ENCODE peak calls at places on chromosomes 11 and 22, in eight cellular contexts. H, G, J, S, L, V, R and C are unnamed samples.
A peak's percentile ranks its signal among the peaks of the same experiment; 100 is the strongest.

GRCh38 chr11:123392813-123393212 is 37.3 kb upstream of the GRAMD1B start:
- DNase-seq in L (no peak), S (no peak), R (no peak), G (no peak), H (no peak), V (no peak), J (no peak), C (no peak)

GRCh38 chr22:32444068-32444467 is 20.2 kb downstream of the BPIFC start:
- DNase-seq in V (no peak), H (no peak), J (no peak), R (peak; percentile 34), G (peak; percentile 5), L (no peak), S (peak; percentile 10), C (peak; percentile 45)

GRCh38 chr11:114412946-114413345 is 12.5 kb downstream of the RBM7 start:
- DNase-seq in H (no peak), R (no peak), V (no peak), S (no peak), L (no peak), J (no peak), G (no peak), C (no peak)

GRCh38 chr11:120818097-120818496 is 205.8 kb upstream of the TBCEL start:
- DNase-seq in H (no peak), R (no peak), S (no peak), G (no peak), J (no peak), V (no peak), L (no peak), C (no peak)

GRCh38 chr11:46254135-46254491 is 23.3 kb upstream of the CREB3L1 start:
- DNase-seq in J (no peak), G (no peak), H (no peak), S (no peak), V (no peak), L (no peak), R (peak; percentile 63), C (no peak)

GRCh38 chr11:2663915-2664314 is 35.9 kb downstream of the KCNQ1OT1 start:
- DNase-seq in R (no peak), H (no peak), V (no peak), G (no peak), L (no peak), S (no peak), J (no peak), C (no peak)

GRCh38 chr11:110747531-110747930 is 35.3 kb upstream of the ARHGAP20 start:
- DNase-seq in R (no peak), G (no peak), H (peak; percentile 15), L (no peak), S (no peak), V (no peak), J (no peak), C (no peak)

GRCh38 chr11:11332141-11332710 is 20.8 kb downstream of the CSNK2A3 start:
- DNase-seq in V (no peak), G (no peak), S (no peak), R (no peak), J (no peak), H (no peak), L (no peak), C (no peak)

GRCh38 chr22:19110064-19110458 is 12.2 kb downstream of the DGCR2 start:
- DNase-seq in H (no peak), V (no peak), R (no peak), G (no peak), S (no peak), L (no peak), J (no peak), C (peak; percentile 53)

GRCh38 chr22:29218758-29219408 is 13.2 kb downstream of the EMID1 start:
- DNase-seq in L (peak; percentile 77), S (no peak), J (no peak), V (no peak), R (no peak), G (no peak), H (no peak), C (no peak)

GRCh38 chr22:22848364-22848866 is 39.2 kb upstream of the IGLL5 start:
- DNase-seq in H (peak; percentile 54), G (peak; percentile 52), L (peak; percentile 92), S (peak; percentile 70), J (peak; percentile 66), R (peak; percentile 87), V (peak; percentile 31), C (peak; percentile 81)

GRCh38 chr11:107819361-107820014 is 39.1 kb downstream of the SLC35F2 start:
- DNase-seq in J (no peak), R (no peak), H (no peak), L (no peak), S (peak; percentile 44), G (no peak), V (peak; percentile 46), C (no peak)

GRCh38 chr22:23207786-23208325 is 27.5 kb downstream of the BCR start:
- DNase-seq in R (no peak), S (no peak), V (no peak), H (no peak), J (no peak), L (no peak), G (no peak), C (no peak)

GRCh38 chr11:109320595-109320994 is 101.4 kb upstream of the C11orf87 start:
- DNase-seq in J (no peak), L (no peak), S (peak; percentile 41), R (peak; percentile 9), V (peak; percentile 34), G (no peak), H (peak; percentile 18), C (no peak)

GRCh38 chr22:39239561-39240423 is 5.0 kb downstream of the PDGFB start:
- DNase-seq in J (no peak), L (peak; percentile 95), H (no peak), G (no peak), S (no peak), R (no peak), V (no peak), C (no peak)

GRCh38 chr11:32164836-32165235 is 74.0 kb downstream of the RCN1 start:
- DNase-seq in L (no peak), S (no peak), H (no peak), V (no peak), R (no peak), J (no peak), G (no peak), C (no peak)

GRCh38 chr11:64297722-64298358 is 2.3 kb upstream of the CATSPERZ start:
- DNase-seq in L (no peak), V (no peak), R (no peak), S (no peak), G (no peak), H (no peak), J (no peak), C (no peak)

GRCh38 chr22:46233231-46233630 is 16.9 kb downstream of the CDPF1 start:
- DNase-seq in L (no peak), G (peak; percentile 61), R (no peak), H (no peak), S (peak; percentile 26), V (peak; percentile 29), J (no peak), C (no peak)

GRCh38 chr11:104795511-104796213 is 102.6 kb downstream of the CASP12 start:
- DNase-seq in G (no peak), R (no peak), H (no peak), L (no peak), J (no peak), S (no peak), V (no peak), C (no peak)

GRCh38 chr11:2426221-2426620 is 18.1 kb downstream of the TRPM5 start:
- DNase-seq in V (no peak), G (no peak), S (no peak), J (no peak), L (no peak), R (no peak), H (no peak), C (no peak)

GRCh38 chr11:73478737-73479347 is 102.6 kb downstream of the RELT start:
- DNase-seq in V (peak; percentile 42), R (peak; percentile 28), G (peak; percentile 34), H (peak; percentile 60), J (no peak), S (peak; percentile 70), L (no peak), C (peak; percentile 40)

GRCh38 chr11:50030193-50030592 is 2.5 kb upstream of the OR4C45 start:
- DNase-seq in H (no peak), V (no peak), L (no peak), G (no peak), S (no peak), J (no peak), R (no peak), C (no peak)

GRCh38 chr11:64894070-64894811 is 15.8 kb upstream of the EHD1 start:
- DNase-seq in V (peak; percentile 51), J (peak; percentile 96), S (peak; percentile 89), L (peak; percentile 97), G (peak; percentile 65), H (peak; percentile 76), R (peak; percentile 89), C (peak; percentile 80)

GRCh38 chr22:44940121-44940520 is 69.7 kb downstream of the PHF21B start:
- DNase-seq in J (no peak), S (no peak), V (no peak), H (no peak), L (no peak), R (no peak), G (no peak), C (peak; percentile 48)

GRCh38 chr11:18365736-18366135 is 28.6 kb upstream of the LDHA start:
- DNase-seq in L (no peak), V (no peak), J (no peak), R (no peak), G (no peak), H (no peak), S (no peak), C (no peak)

GRCh38 chr11:124829986-124830385 is 29.8 kb upstream of the MSANTD2 start:
- DNase-seq in J (no peak), L (no peak), R (no peak), H (peak; percentile 21), G (no peak), V (peak; percentile 20), S (no peak), C (no peak)

GRCh38 chr22:42701694-42702093 is 19.0 kb downstream of the A4GALT start:
- DNase-seq in L (no peak), G (no peak), R (no peak), S (no peak), H (no peak), J (no peak), V (no peak), C (no peak)

GRCh38 chr22:40982482-40983385 is 31.6 kb downstream of the RBX1 start:
- DNase-seq in V (no peak), J (no peak), L (no peak), H (no peak), R (no peak), S (no peak), G (no peak), C (no peak)

GRCh38 chr11:36774603-36775002 is 176.6 kb upstream of the RAG2 start:
- DNase-seq in R (no peak), J (no peak), G (no peak), V (peak; percentile 17), L (no peak), H (peak; percentile 37), S (peak; percentile 81), C (no peak)

GRCh38 chr11:108228236-108228635 is 5.4 kb downstream of the ATM start:
- DNase-seq in J (no peak), S (peak; percentile 10), L (no peak), H (no peak), G (no peak), V (no peak), R (no peak), C (no peak)

GRCh38 chr11:94757037-94757681 is 11.0 kb upstream of the AMOTL1 start:
- DNase-seq in J (no peak), S (no peak), L (no peak), V (no peak), G (no peak), R (no peak), H (no peak), C (no peak)

GRCh38 chr11:134504146-134504905 is 92.3 kb upstream of the B3GAT1 start:
- DNase-seq in G (no peak), J (no peak), V (no peak), S (no peak), H (no peak), L (peak; percentile 79), R (no peak), C (peak; percentile 34)

GRCh38 chr11:86586307-86586706 is 86.1 kb downstream of the ME3 start:
- DNase-seq in R (no peak), V (no peak), J (no peak), L (no peak), G (no peak), H (no peak), S (no peak), C (no peak)